ENCODE peak calls at places on chromosomes 4 and X, in six cellular contexts. V, I, O, S, U and N are unnamed samples.

GRCh38 chr4:41319553-41319952 is 62.8 kb downstream of the UCHL1 start:
- DNase-seq in I (no peak), O (no peak), S (peak; percentile 10), U (no peak), V (no peak), N (no peak)

GRCh38 chr4:75831856-75832405 is 70.3 kb downstream of the PPEF2 start:
- DNase-seq in I (no peak), V (no peak), S (no peak), O (no peak), U (no peak), N (no peak)

GRCh38 chrX:152989292-152989658 is 4.6 kb downstream of the PNMA5 start:
- DNase-seq in U (no peak), I (no peak), V (no peak), O (no peak), S (no peak), N (no peak)

GRCh38 chrX:19672211-19672814 is 157.0 kb upstream of the MAP3K15 start:
- DNase-seq in I (no peak), V (no peak), U (no peak), O (no peak), S (no peak), N (no peak)

GRCh38 chr4:35534946-35535345 is 709.4 kb downstream of the ARAP2 start:
- DNase-seq in U (no peak), V (no peak), I (no peak), S (no peak), O (no peak), N (no peak)

GRCh38 chr4:26583538-26583864 is 383 bp upstream of the TBC1D19 start:
- DNase-seq in V (no peak), O (no peak), U (no peak), S (no peak), I (no peak), N (no peak)

GRCh38 chr4:23614284-23614892 is 275.5 kb downstream of the PPARGC1A start:
- DNase-seq in U (peak; percentile 19), S (peak; percentile 50), O (no peak), I (peak; percentile 22), V (no peak), N (no peak)

GRCh38 chr4:30720656-30721352 is 635 bp downstream of the PCDH7 start:
- DNase-seq in I (peak; percentile 74), U (peak; percentile 51), S (no peak), V (no peak), O (no peak), N (no peak)

GRCh38 chrX:17405225-17405969 is 30.4 kb downstream of the NHS start:
- DNase-seq in U (no peak), O (no peak), S (peak; percentile 1), V (no peak), I (no peak), N (no peak)

GRCh38 chr4:109562457-109563237 is 2.6 kb downstream of the MCUB start:
- DNase-seq in O (no peak), I (peak; percentile 34), U (no peak), S (no peak), V (no peak), N (no peak)

GRCh38 chrX:11944486-11944885 is 186.4 kb downstream of the MSL3 start:
- DNase-seq in U (no peak), I (peak; percentile 34), V (no peak), O (no peak), S (no peak), N (no peak)

GRCh38 chr4:158025131-158025530 is 147.7 kb downstream of the GASK1B start:
- DNase-seq in U (no peak), I (no peak), V (no peak), O (no peak), S (no peak), N (no peak)

GRCh38 chr4:41748074-41748787 is at the start of gene PHOX2B:
- DNase-seq in O (no peak), I (no peak), U (no peak), S (no peak), V (no peak), N (peak; percentile 78)

GRCh38 chr4:145041378-145041777 is 56.6 kb downstream of the ANAPC10 start:
- DNase-seq in U (no peak), V (peak; percentile 16), O (no peak), I (no peak), S (no peak), N (no peak)

GRCh38 chr4:7712021-7712420 is 227.6 kb downstream of the AFAP1 start:
- DNase-seq in V (no peak), O (no peak), U (peak; percentile 15), I (no peak), S (no peak), N (no peak)

GRCh38 chr4:125353131-125353530 is 38.4 kb downstream of the FAT4 start:
- DNase-seq in I (no peak), O (no peak), S (no peak), V (no peak), U (no peak), N (no peak)

GRCh38 chr4:109703664-109704351 is 563 bp upstream of the CASP6 start:
- DNase-seq in S (no peak), O (no peak), V (no peak), U (no peak), I (no peak), N (no peak)

GRCh38 chr4:56698329-56698728 is 17.2 kb upstream of the HOPX start:
- DNase-seq in U (no peak), O (no peak), I (peak; percentile 85), V (no peak), S (no peak), N (no peak)

GRCh38 chr4:150337709-150338108 is 244.2 kb upstream of the MAB21L2 start:
- DNase-seq in I (no peak), S (no peak), O (no peak), U (no peak), V (no peak), N (no peak)

GRCh38 chr4:72969957-72970356 is 99.6 kb downstream of the COX18 start:
- DNase-seq in O (no peak), V (no peak), S (no peak), U (no peak), I (peak; percentile 23), N (peak; percentile 80)

GRCh38 chrX:128518508-128518907 is 466.3 kb upstream of the ACTRT1 start:
- DNase-seq in V (no peak), U (no peak), I (peak; percentile 3), O (no peak), S (peak; percentile 6), N (no peak)

GRCh38 chr4:133152801-133153526 is 3.9 kb downstream of the PCDH10 start:
- DNase-seq in U (no peak), I (peak; percentile 27), V (no peak), S (no peak), O (no peak), N (no peak)

GRCh38 chrX:104112326-104112951 is at the start of gene ZCCHC18:
- DNase-seq in U (peak; percentile 66), I (peak; percentile 88), S (peak; percentile 3), V (no peak), O (peak; percentile 33), N (peak; percentile 91)

GRCh38 chr4:58064618-58065017 is 954.4 kb upstream of the IGFBP7 start:
- DNase-seq in I (no peak), O (no peak), U (no peak), S (no peak), V (no peak), N (no peak)

GRCh38 chrX:133654801-133655200 is 239.5 kb upstream of the GPC4 start:
- DNase-seq in I (no peak), O (no peak), S (no peak), V (no peak), U (no peak), N (no peak)

DNA sequence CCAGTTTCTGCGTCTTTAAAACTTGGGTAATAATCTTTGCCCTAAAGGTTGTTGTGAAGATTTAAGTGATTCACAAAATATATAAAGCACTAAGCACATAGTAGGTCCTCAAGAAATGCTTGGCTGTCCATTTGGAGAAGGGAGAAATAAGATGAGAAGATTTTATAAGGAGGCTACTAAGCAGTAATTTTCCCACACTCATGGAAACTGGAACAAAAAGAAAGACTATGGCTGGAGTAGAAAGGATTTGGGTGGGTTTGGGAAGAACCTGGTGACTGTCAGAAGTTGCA is 47.0 kb downstream of the PRPS1 start:
- DNase-seq in O (no peak), V (no peak), U (no peak), S (no peak), I (no peak), N (no peak)
- H3K4me3 ChIP-seq in O (peak overlapping the region; percentile 74), V (peak overlapping the region; percentile 52), U (no peak overlapping the region), S (no peak overlapping the region), I (no peak overlapping the region), N (peak overlapping the region; percentile 63)

DNA sequence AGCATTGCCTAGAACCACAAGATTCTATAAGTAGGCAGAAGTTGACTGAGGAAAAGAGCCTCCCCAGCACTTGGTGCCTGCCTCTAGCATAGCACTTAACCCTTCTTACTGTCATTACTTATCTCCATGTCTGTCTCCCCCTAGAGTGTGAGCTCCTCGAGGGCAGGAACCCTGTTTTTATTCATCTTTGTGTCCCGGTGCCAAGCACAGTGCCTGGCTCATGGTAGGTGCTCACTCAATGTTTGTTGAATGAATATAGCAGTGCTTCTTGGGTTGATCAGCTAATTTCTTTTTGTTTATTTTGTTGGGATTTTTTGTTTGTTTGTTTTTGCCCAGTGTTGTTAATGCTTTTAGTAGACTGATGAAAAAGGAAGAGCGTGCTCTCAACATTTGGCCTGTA is 30.3 kb downstream of the KLF3 start:
- DNase-seq in V (no peak), I (no peak), U (no peak), S (no peak), O (no peak), N (no peak)
- H3K4me1 ChIP-seq in V (no peaks in the 10 kb centered on the region), I (no peaks in the 10 kb centered on the region), U (peaks cover 5% of the 10 kb centered on the region), S (no peaks in the 10 kb centered on the region), O (no peaks in the 10 kb centered on the region), N (peaks cover 62% of the 10 kb centered on the region)

DNA sequence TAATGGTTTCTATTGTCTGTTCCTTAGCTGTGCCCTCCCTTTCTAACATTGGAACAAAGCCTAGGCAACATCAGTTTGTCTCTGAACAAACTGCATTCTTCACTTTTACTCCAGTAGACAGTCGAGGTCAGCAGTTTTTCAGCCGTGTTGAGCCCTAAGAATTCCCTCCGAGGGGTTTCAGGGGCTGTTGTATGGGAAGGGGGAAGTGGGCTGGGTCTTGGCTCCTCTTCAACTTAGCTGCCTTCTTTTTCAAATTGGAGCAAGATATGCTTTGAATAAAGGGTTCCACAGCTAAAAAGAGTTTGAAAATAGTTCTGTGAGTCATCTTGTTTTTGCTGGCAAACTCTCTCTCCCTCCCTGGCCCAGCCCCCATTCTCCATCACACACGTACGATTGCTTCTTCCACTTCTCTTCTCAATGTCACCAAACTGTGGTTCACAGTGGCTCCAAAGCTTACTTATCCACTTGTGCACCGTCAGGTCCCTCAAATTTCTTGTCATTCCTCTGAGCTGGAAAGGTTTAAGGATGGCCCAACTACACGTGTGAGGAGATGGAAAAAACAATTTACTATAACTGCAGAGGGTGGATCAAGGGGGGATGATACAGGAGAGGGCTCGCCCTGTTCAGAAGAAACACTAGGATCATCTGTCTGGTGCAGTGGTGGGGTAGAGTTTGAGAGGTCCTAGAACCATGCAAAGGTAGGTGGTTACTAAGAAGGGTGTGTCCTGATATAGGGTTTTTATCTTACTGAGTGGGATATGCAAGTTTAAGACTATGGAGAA is 9.2 kb upstream of the MAML3 start:
- DNase-seq in O (no peak), S (no peak), I (no peak), V (no peak), U (no peak), N (no peak)
- H3K4me3 ChIP-seq in O (no peak overlapping the region), S (no peak overlapping the region), I (no peak overlapping the region), V (no peak overlapping the region), U (no peak overlapping the region), N (peak overlapping the region; percentile 14)

GRCh38 chrX:51956441-51956840 is 63.0 kb downstream of the MAGED1 start:
- DNase-seq in O (no peak), S (no peak), U (no peak), V (no peak), I (no peak), N (no peak)

GRCh38 chrX:51954592-51954991 is 61.2 kb downstream of the MAGED1 start:
- DNase-seq in S (no peak), V (no peak), I (no peak), O (no peak), U (no peak), N (no peak)

GRCh38 chrX:51955200-51955599 is 61.8 kb downstream of the MAGED1 start:
- DNase-seq in I (no peak), U (no peak), S (no peak), O (no peak), V (no peak), N (no peak)
- H3K4me1 ChIP-seq in I (no peaks in the 10 kb centered on the region), U (no peaks in the 10 kb centered on the region), S (no peaks in the 10 kb centered on the region), O (no peaks in the 10 kb centered on the region), V (no peaks in the 10 kb centered on the region), N (no peaks in the 10 kb centered on the region)